ENCODE peak calls at places on chromosomes 7 and 10, in four cellular contexts. K is HCT116, A is H1, C is GM12878. Q is an unnamed sample.

GRCh38 chr7:6558837-6559236 is 7.6 kb upstream of the GRID2IP start:
- DNase-seq in K (peak), A (no peak), C (no peak), Q (peak)

GRCh38 chr10:51000164-51000563 is 74.1 kb upstream of the PRKG1 start:
- DNase-seq in C (no peak), A (no peak), K (no peak), Q (no peak)

GRCh38 chr10:19097151-19097550 is 48.5 kb downstream of the MALRD1 start:
- DNase-seq in A (no peak), K (no peak), C (no peak), Q (no peak)

GRCh38 chr7:22879285-22879684 is 56.6 kb upstream of the TOMM7 start:
- DNase-seq in C (no peak), K (no peak), A (no peak), Q (no peak)

GRCh38 chr7:79598351-79598750 is 144.9 kb upstream of the MAGI2 start:
- DNase-seq in A (no peak), C (no peak), K (no peak), Q (peak)

GRCh38 chr10:35493196-35494118 is 111.7 kb upstream of the GJD4 start:
- DNase-seq in A (no peak), K (no peak), C (no peak), Q (no peak)

GRCh38 chr10:88755753-88756152 is 4.1 kb upstream of the LIPN start:
- DNase-seq in A (no peak), K (no peak), C (no peak), Q (no peak)

GRCh38 chr10:123974406-123974805 is 82.8 kb upstream of the CPXM2 start:
- DNase-seq in A (no peak), K (peak), C (no peak), Q (no peak)

GRCh38 chr10:22550732-22551131 is 163.6 kb downstream of the PIP4K2A start:
- DNase-seq in C (no peak), K (peak), A (peak), Q (no peak)

GRCh38 chr7:34991938-34992840 is 45.1 kb downstream of the DPY19L1 start:
- DNase-seq in K (peak), A (no peak), C (peak), Q (no peak)

GRCh38 chr7:112573302-112574039 is 92.7 kb downstream of the LSMEM1 start:
- DNase-seq in K (no peak), C (no peak), A (no peak), Q (no peak)

GRCh38 chr10:114401195-114401741 is 3.0 kb downstream of the AFAP1L2 start:
- DNase-seq in C (no peak), K (no peak), A (no peak), Q (no peak)

GRCh38 chr7:16583834-16584233 is 57.2 kb downstream of the LRRC72 start:
- DNase-seq in C (no peak), K (no peak), A (no peak), Q (no peak)

GRCh38 chr7:80139179-80139578 is 4.5 kb downstream of the GNAI1 start:
- DNase-seq in A (no peak), K (no peak), C (no peak), Q (peak)

GRCh38 chr7:131327049-131327625 is 539 bp upstream of the MKLN1 start:
- DNase-seq in K (peak), C (no peak), A (no peak), Q (peak)

GRCh38 chr7:53094827-53095226 is 59.4 kb downstream of the POM121L12 start:
- DNase-seq in K (no peak), A (no peak), C (no peak), Q (no peak)

GRCh38 chr10:116270691-116271592 is 2.1 kb downstream of the GFRA1 start:
- DNase-seq in C (no peak), A (no peak), K (no peak), Q (no peak)

GRCh38 chr7:13903997-13904396 is 85.5 kb downstream of the ETV1 start:
- DNase-seq in C (no peak), K (no peak), A (no peak), Q (no peak)

GRCh38 chr7:7569615-7570014 is 2.9 kb downstream of the MIOS start:
- DNase-seq in C (no peak), K (no peak), A (no peak), Q (no peak)

GRCh38 chr10:106866244-106866845 is 298.2 kb downstream of the SORCS1 start:
- DNase-seq in K (no peak), A (no peak), C (peak), Q (no peak)
- TF ChIP-seq JUND in K (no peak), A (no peak), C (no peak), Q (no peak)

GRCh38 chr10:64007157-64007556 is 486.0 kb downstream of the REEP3 start:
- DNase-seq in K (no peak), A (no peak), C (no peak), Q (peak)
- TF ChIP-seq JUND in K (no peak), A (no peak), C (no peak), Q (no peak)

GRCh38 chr10:34454590-34455289 is 360.4 kb downstream of the PARD3 start:
- DNase-seq in K (no peak), A (no peak), C (no peak), Q (no peak)

GRCh38 chr10:34446046-34446445 is 369.1 kb downstream of the PARD3 start:
- DNase-seq in A (no peak), K (no peak), C (no peak), Q (no peak)

GRCh38 chr10:34444223-34445183 is 370.6 kb downstream of the PARD3 start:
- DNase-seq in C (no peak), K (no peak), A (no peak), Q (no peak)

GRCh38 chr10:34449836-34450235 is 365.3 kb downstream of the PARD3 start:
- DNase-seq in K (no peak), A (no peak), C (no peak), Q (no peak)
- TF ChIP-seq JUND in K (no peak), A (no peak), C (no peak), Q (no peak)

DNA sequence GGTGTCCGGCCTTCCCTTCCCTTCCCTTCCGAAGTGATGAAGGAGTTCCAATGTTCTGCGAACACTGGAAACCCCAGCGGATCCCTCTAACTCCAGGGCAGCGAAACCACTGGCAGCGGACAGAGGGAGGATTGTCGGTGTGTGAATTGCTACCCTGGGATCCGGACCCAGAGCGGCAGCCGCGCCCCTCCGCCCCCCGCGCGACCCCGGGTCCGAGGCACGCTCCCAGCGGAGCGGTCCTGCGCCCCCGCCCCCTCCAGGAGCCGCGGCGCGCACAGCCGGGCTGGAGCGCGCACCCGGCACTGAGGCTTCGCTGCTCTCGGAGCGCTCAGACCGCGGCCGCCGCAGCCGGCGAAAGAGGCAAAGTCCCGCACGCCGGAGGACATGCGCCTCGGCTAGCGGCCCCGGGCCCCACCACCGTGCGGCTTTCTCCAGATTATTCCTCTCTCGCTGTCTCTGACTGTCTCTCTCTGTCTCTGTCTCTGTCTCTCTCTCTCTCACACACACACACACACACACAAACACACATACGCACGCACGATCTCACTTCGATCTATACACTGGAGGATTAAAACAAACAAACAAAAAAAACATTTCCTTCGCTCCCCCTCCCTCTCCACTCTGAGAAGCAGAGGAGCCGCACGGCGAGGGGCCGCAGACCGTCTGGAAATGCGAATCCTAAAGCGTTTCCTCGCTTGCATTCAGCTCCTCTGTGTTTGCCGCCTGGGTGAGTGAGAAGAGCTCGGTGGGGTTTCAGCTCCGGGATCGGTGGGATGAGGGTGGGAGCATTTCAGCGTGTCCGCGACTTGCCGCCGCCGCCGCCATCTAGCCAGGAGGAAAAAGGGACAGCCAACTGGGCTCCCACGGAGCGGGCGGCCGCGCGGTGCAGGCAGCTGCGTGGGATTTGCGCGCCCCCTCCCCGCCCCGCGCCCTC is at the start of gene PTPRZ1:
- DNase-seq in K (no peak), A (peak), C (no peak), Q (no peak)
- TF ChIP-seq JUND in K (no peak), A (no peak), C (no peak), Q (no peak)

DNA sequence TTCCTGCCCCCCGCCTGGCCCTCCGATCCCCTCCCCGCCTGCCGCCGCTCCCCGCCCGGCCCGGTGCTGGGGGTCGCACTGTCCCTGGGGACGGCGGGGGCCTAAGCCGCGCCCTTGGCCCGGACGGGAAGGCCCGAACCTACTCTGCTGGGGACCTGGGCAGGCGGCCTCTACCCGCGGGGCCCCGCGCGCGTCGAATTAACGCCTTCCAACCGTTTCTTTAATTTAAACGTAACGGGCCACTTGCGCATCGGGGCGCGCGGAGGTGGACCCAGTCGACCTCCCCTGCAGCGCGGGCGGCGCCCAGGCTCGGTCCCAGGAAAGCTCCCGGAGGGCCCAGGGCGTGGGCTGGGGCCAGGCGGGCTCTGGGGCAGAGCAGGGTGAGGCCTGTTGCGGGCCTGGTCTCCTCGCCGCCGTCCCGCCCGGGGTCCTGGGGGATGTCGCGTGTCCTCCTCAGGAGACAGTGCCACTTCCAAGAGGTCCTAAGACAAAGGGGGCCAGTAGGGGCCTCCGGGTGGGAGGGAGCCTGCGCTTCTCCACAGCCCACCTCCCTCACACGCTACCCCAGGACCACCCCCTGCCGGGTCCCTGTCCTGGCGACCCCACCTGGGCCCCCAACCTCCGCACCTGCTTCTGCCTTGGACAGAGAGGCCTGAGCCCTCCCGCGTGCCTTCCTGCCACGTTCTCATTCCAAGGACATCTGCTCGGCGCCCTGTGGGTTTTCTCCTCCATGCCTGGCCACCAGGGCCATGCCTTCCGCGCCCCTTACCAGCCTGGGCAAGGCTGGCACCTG is 658 bp upstream of the PTPRN2 start:
- DNase-seq in A (no peak), C (no peak), K (no peak), Q (no peak)
- TF ChIP-seq JUND in A (no peak), C (no peak), K (no peak), Q (no peak)

DNA sequence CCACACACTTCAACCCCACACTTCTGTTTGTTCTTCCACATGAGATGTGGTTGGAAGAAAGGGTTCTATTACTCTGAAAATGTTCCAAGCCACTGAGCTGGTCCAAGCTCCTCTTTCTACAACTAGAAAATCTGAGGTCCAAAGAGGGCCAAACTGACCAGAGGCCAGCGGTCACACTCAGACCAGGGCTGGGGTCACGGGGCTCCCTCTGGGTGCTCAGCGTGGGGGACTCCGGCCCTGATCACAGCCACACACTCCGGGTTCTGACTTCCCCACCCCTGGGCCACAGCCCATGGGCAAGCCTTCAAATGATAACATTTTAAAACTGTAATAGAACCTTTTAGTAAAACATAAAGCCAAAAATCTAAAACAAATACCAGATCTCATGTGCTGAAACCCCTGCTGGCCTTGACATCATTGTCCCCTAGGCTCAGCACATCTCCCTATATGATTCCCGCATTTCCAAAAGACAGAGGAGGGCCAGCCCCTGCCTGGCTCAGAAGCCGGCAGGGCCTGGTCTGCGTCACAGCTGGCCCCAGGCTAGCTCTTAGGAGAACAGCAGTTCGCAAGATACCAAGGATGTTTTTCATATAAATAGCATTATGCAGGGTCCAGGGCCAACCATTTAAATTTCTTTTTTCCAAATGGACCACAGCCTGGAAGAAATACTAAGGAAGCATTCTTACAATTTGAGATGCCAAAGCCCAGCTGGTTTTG is 3.3 kb downstream of the CRYGN start:
- DNase-seq in K (no peak), C (no peak), A (no peak), Q (no peak)
- TF ChIP-seq JUND in K (no peak), C (no peak), A (no peak), Q (no peak)

Q was measured in T47D.